ENCODE peak calls at places on chromosomes 11 and 22, in seven cellular contexts. Z is heart left ventricle; E is ACHN; A is hypothalamus; R is stimulated activated CD4-positive, alpha-beta T cell treated with anti-CD3 and anti-CD28 coated beads, Interleukin-12 subunit alpha, Interleukin-12 subunit beta, amount 100 ng/mL, for 4 hours; K is naive B cell; P is activated CD4-positive, alpha-beta T cell treated with anti-CD3 and anti-CD28 coated beads for 24 hours. Y is an unnamed sample.

GRCh38 chr11:12319734-12320387 is 57.5 kb upstream of the PARVA start:
- DNase-seq in A (no peak), K (no peak), Z (no peak), P (no peak), E (no peak), R (no peak), Y (no peak)

GRCh38 chr11:11706022-11706421 is 84.2 kb upstream of the GALNT18 start:
- DNase-seq in P (no peak), A (no peak), R (no peak), K (no peak), Z (no peak), E (no peak), Y (no peak)

GRCh38 chr11:45384016-45384415 is 97.9 kb upstream of the SYT13 start:
- DNase-seq in P (no peak), K (no peak), R (no peak), A (no peak), Z (no peak), E (no peak), Y (no peak)

GRCh38 chr22:17638182-17638431 is 450 bp upstream of the BCL2L13 start:
- DNase-seq in Z (no peak), R (no peak), A (no peak), E (peak), K (no peak), P (no peak), Y (peak)

GRCh38 chr11:33645686-33646085 is 54.9 kb downstream of the C11orf91 start:
- DNase-seq in E (no peak), P (no peak), Z (no peak), K (no peak), R (no peak), A (no peak), Y (no peak)

GRCh38 chr22:25409240-25409639 is 155.2 kb upstream of the GRK3 start:
- DNase-seq in K (no peak), P (no peak), E (no peak), A (no peak), Z (peak), R (no peak), Y (no peak)

GRCh38 chr11:73520358-73521061 is 77.4 kb downstream of the FAM168A start:
- DNase-seq in A (no peak), K (no peak), Z (no peak), R (no peak), E (no peak), P (no peak), Y (no peak)

GRCh38 chr22:23820748-23821211 is 18.0 kb downstream of the DERL3 start:
- DNase-seq in A (no peak), Z (no peak), E (no peak), K (peak), R (no peak), P (no peak), Y (no peak)

GRCh38 chr22:37354271-37355069 is 72.2 kb downstream of the CYTH4 start:
- DNase-seq in R (no peak), A (no peak), P (no peak), Z (no peak), K (no peak), E (no peak), Y (no peak)

GRCh38 chr11:67667490-67668190 is 6.8 kb downstream of the ALDH3B2 start:
- DNase-seq in E (no peak), R (no peak), P (no peak), A (no peak), K (peak), Z (no peak), Y (no peak)

Y was measured in prostate gland.